ENCODE peak calls at places on chromosome 18, in four cellular contexts. Y is NCI-H2081, G is cardiac muscle cell, N is fibroblast of pulmonary artery. H is an unnamed sample.

GRCh38 chr18:58223717-58224424 is 179.8 kb downstream of the NEDD4L start:
- DNase-seq in N (peak), G (peak), Y (no peak), H (no peak)

GRCh38 chr18:79516441-79516931 is 120.8 kb downstream of the NFATC1 start:
- DNase-seq in G (no peak), N (no peak), Y (no peak), H (no peak)

GRCh38 chr18:51108330-51108729 is 78.3 kb downstream of the SMAD4 start:
- DNase-seq in G (no peak), N (no peak), Y (no peak), H (no peak)

GRCh38 chr18:53380063-53380639 is 844.3 kb downstream of the MBD2 start:
- DNase-seq in Y (no peak), N (peak), G (peak), H (peak)

GRCh38 chr18:49911414-49911813 is 98.1 kb upstream of the ACAA2 start:
- DNase-seq in Y (no peak), N (no peak), G (no peak), H (peak)

GRCh38 chr18:10351221-10351795 is 103.1 kb upstream of the APCDD1 start:
- DNase-seq in G (no peak), N (no peak), Y (no peak), H (no peak)

GRCh38 chr18:78911751-78912283 is 67.8 kb upstream of the SALL3 start:
- DNase-seq in N (no peak), G (no peak), Y (no peak), H (no peak)

GRCh38 chr18:31497711-31498449 is at the start of gene DSG2:
- DNase-seq in Y (peak), N (peak), G (peak), H (peak)

GRCh38 chr18:42156266-42156665 is 201.2 kb downstream of the PIK3C3 start:
- DNase-seq in Y (no peak), G (peak), N (no peak), H (no peak)

GRCh38 chr18:12657048-12657848 is 659 bp downstream of the SPIRE1 start:
- DNase-seq in G (peak), Y (peak), N (peak), H (peak)

GRCh38 chr18:75206637-75207297 is 2.2 kb downstream of the PTGR3 start:
- DNase-seq in N (no peak), G (no peak), Y (no peak), H (no peak)

GRCh38 chr18:71837560-71837959 is 706.6 kb downstream of the CBLN2 start:
- DNase-seq in N (no peak), G (no peak), Y (no peak), H (no peak)